ENCODE peak calls at places on chromosomes 4 and X, in seven cellular contexts. L, N, R, J, Z, O and P are unnamed samples.

GRCh38 chr4:82801910-82802521 is 3.4 kb upstream of the SCD5 start:
- DNase-seq in N (no peak), Z (no peak), O (no peak), L (peak), R (peak), J (peak), P (no peak)

GRCh38 chrX:120562569-120562926 is 1.8 kb upstream of the CUL4B start:
- DNase-seq in L (no peak), R (no peak), J (no peak), O (no peak), Z (no peak), N (no peak), P (no peak)

GRCh38 chr4:7675612-7676320 is 241.0 kb upstream of the PSAPL1 start:
- DNase-seq in J (no peak), O (no peak), L (no peak), N (no peak), Z (no peak), R (no peak), P (no peak)

GRCh38 chr4:26478330-26478729 is 12.0 kb downstream of the CCKAR start:
- DNase-seq in J (no peak), N (no peak), Z (no peak), O (no peak), L (no peak), R (no peak), P (no peak)

GRCh38 chrX:135625995-135626394 is 87.4 kb upstream of the CT45A1 start:
- DNase-seq in O (no peak), L (no peak), Z (no peak), N (no peak), J (no peak), R (peak), P (peak)

GRCh38 chrX:23982891-23983290 is 44.1 kb downstream of the KLHL15 start:
- DNase-seq in L (no peak), Z (no peak), R (no peak), O (no peak), N (no peak), J (no peak), P (no peak)

GRCh38 chrX:38108364-38108763 is 102.0 kb downstream of the SYTL5 start:
- DNase-seq in N (no peak), L (no peak), Z (no peak), J (no peak), R (no peak), O (no peak), P (no peak)

GRCh38 chrX:118179161-118179560 is 62.6 kb upstream of the KLHL13 start:
- DNase-seq in N (no peak), L (no peak), J (no peak), Z (no peak), R (no peak), O (no peak), P (no peak)

GRCh38 chrX:20116575-20117240 is at the start of gene MAP7D2:
- DNase-seq in R (peak), J (no peak), Z (no peak), O (no peak), L (no peak), N (no peak), P (peak)

GRCh38 chr4:2341261-2341841 is 77.1 kb downstream of the ZFYVE28 start:
- DNase-seq in J (no peak), N (no peak), L (no peak), O (no peak), R (no peak), Z (peak), P (no peak)

GRCh38 chr4:76704133-76704881 is 193.6 kb downstream of the SOWAHB start:
- DNase-seq in L (peak), J (peak), O (no peak), R (no peak), N (no peak), Z (no peak), P (no peak)

GRCh38 chr4:129264008-129264657 is 168.2 kb downstream of the C4orf33 start:
- DNase-seq in O (no peak), J (no peak), L (no peak), Z (no peak), N (peak), R (no peak), P (no peak)

GRCh38 chrX:151870603-151871002 is 42.1 kb upstream of the MAGEA4 start:
- DNase-seq in O (no peak), L (peak), N (no peak), Z (no peak), R (peak), J (peak), P (no peak)

GRCh38 chr4:182143822-182144620 is 99.2 kb upstream of the TENM3 start:
- DNase-seq in L (peak), R (no peak), Z (peak), N (peak), J (peak), O (no peak), P (peak)
- H3K9ac ChIP-seq in L (peak), R (no peak), Z (peak), N (peak), J (peak), O (peak), P (peak)

DNA sequence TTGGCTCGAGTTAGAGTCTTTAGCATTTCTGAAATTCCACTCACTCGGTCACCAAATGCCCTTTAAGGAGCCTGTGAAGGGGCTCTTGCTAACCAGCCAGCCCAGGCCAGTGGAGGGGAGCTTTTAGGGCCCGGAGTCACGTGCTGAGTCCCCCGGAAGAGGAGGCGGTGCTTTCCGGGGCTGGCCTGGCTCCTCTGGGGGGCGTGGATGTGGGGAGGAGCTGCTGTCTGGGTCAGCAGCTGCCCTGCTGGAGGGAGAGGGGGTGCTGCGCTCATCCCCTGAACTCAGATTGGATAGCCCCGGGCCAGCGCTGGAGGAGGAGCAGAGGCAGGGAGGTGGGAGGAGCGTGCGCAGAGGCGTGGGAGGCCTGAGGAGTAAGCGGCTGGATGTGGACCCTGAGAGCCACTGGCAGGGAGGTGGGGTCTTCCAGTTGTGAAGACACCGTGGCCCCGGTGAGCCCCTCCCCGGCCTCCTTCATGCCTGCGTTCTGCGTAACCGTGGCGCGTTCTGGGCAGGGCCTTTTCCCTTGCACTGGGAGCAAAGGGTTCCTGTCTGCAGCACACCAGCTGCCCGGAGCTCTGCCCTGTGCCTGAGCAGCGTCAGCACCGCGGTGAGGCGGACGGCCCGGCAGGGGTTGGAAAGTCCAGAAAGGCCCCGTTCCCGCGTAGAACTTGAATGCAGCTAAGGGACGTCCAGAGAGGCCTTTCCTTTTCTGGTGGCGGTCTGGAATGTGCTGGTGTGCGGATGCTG is 19.7 kb downstream of the MAEA start:
- DNase-seq in Z (peak), R (peak), L (peak), J (peak), O (peak), N (no peak), P (peak)
- H3K4me3 ChIP-seq in Z (peak), R (peak), L (peak), J (peak), O (peak), N (no peak), P (peak)

DNA sequence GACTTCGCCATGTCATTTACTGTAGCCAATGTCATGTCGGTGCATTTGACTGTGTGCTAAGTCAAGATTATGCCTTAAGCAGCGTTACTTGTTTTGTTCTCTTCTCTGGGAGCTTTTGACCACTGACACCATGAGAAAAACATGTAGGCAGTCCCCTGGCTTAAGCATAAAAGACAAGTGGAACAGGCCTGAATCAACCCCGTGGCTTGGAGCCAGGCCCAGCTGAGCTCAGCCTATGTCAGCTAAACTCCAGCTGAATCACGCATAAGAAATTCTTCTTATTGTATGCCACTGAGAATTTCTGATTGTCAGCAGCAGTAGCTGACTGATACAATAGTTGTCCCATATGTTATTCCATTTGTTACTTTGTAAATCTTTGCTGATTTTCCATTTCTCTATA is 261.9 kb downstream of the CBLL2 start:
- DNase-seq in N (no peak), R (no peak), Z (no peak), O (no peak), J (peak), L (peak), P (no peak)
- TF ChIP-seq CTCF in N (no peak), R (no peak), Z (no peak), O (no peak), J (no peak), L (no peak), P (no peak)

GRCh38 chr4:156771171-156771837 is 200.3 kb downstream of the PDGFC start:
- DNase-seq in J (peak), L (peak), O (no peak), Z (no peak), R (peak), N (peak), P (no peak)
- H3K9ac ChIP-seq in J (peak), L (no peak), O (no peak), Z (no peak), R (no peak), N (no peak), P (no peak)